ENCODE peak calls at places on chromosome X, in six cellular contexts. J is PC-3, S is lower lobe of right lung, U is lung, R is MM.1S, Z is right cardiac atrium. T is an unnamed sample.
A peak's percentile ranks its signal among the peaks of the same experiment; 100 is the strongest.

GRCh38 chrX:135985123-135985973 is at the start of gene SLC9A6:
- DNase-seq in J (peak; percentile 72), S (peak; percentile 82), U (peak; percentile 65), R (peak; percentile 72), Z (peak; percentile 76), T (peak; percentile 75)

GRCh38 chrX:151153086-151153485 is 23.3 kb upstream of the GPR50 start:
- DNase-seq in J (peak; percentile 74), S (no peak), U (no peak), R (no peak), Z (no peak), T (peak; percentile 41)

GRCh38 chrX:37824491-37825224 is 22.7 kb downstream of the DYNLT3 start:
- DNase-seq in J (peak; percentile 47), S (no peak), U (no peak), R (no peak), Z (no peak), T (no peak)

GRCh38 chrX:111170017-111170416 is 74.0 kb downstream of the PAK3 start:
- DNase-seq in J (no peak), S (no peak), U (no peak), R (no peak), Z (no peak), T (no peak)

GRCh38 chrX:9515973-9516538 is 51.2 kb downstream of the TBL1X start:
- DNase-seq in J (no peak), S (no peak), U (no peak), R (no peak), Z (no peak), T (no peak)

GRCh38 chrX:15525664-15526416 is 25.2 kb downstream of the BMX start:
- DNase-seq in J (peak; percentile 43), S (no peak), U (no peak), R (no peak), Z (no peak), T (no peak)

GRCh38 chrX:9770319-9770718 is 4.7 kb upstream of the GPR143 start:
- DNase-seq in J (peak; percentile 58), S (no peak), U (no peak), R (no peak), Z (no peak), T (peak; percentile 34)

GRCh38 chrX:19389217-19389616 is 45.5 kb downstream of the PDHA1 start:
- DNase-seq in J (no peak), S (no peak), U (no peak), R (no peak), Z (no peak), T (no peak)

GRCh38 chrX:110915120-110915519 is 119.5 kb upstream of the CHRDL1 start:
- DNase-seq in J (no peak), S (no peak), U (no peak), R (no peak), Z (no peak), T (no peak)

GRCh38 chrX:40201486-40201885 is 103.7 kb upstream of the BCOR start:
- DNase-seq in J (no peak), S (no peak), U (no peak), R (peak; percentile 37), Z (no peak), T (no peak)

GRCh38 chrX:39869846-39870601 is 227.7 kb downstream of the BCOR start:
- DNase-seq in J (peak; percentile 87), S (no peak), U (no peak), R (no peak), Z (no peak), T (no peak)

GRCh38 chrX:138008280-138008679 is 442.4 kb downstream of the ZIC3 start:
- DNase-seq in J (no peak), S (no peak), U (no peak), R (no peak), Z (no peak), T (no peak)

GRCh38 chrX:22686138-22686541 is 313.6 kb upstream of the DDX53 start:
- DNase-seq in J (peak; percentile 54), S (no peak), U (no peak), R (no peak), Z (peak; percentile 13), T (no peak)

GRCh38 chrX:66043584-66043983 is 3.7 kb upstream of the VSIG4 start:
- DNase-seq in J (no peak), S (no peak), U (no peak), R (no peak), Z (no peak), T (no peak)

GRCh38 chrX:135295238-135295943 is 13.9 kb upstream of the ETDC start:
- DNase-seq in J (no peak), S (peak; percentile 65), U (peak; percentile 33), R (peak; percentile 79), Z (peak; percentile 39), T (no peak)

GRCh38 chrX:125627676-125628075 is 308.0 kb downstream of the TEX13C start:
- DNase-seq in J (no peak), S (no peak), U (no peak), R (no peak), Z (no peak), T (no peak)

GRCh38 chrX:50814701-50815476 is 895 bp upstream of the SHROOM4 start:
- DNase-seq in J (peak; percentile 7), S (no peak), U (no peak), R (no peak), Z (peak; percentile 11), T (no peak)

GRCh38 chrX:50812995-50813842 is 775 bp downstream of the SHROOM4 start:
- DNase-seq in J (peak; percentile 5), S (peak; percentile 53), U (peak; percentile 34), R (no peak), Z (peak; percentile 54), T (no peak)

GRCh38 chrX:50818986-50819385 is 5.0 kb upstream of the SHROOM4 start:
- DNase-seq in J (no peak), S (no peak), U (no peak), R (no peak), Z (no peak), T (no peak)

GRCh38 chrX:50813843-50814661 is at the start of gene SHROOM4:
- DNase-seq in J (no peak), S (peak; percentile 66), U (peak; percentile 48), R (no peak), Z (peak; percentile 66), T (no peak)
- H3K4me3 ChIP-seq in J (peak within 1 kb of the TSS; percentile 59), S (peak within 1 kb of the TSS; percentile 66), U (peak within 1 kb of the TSS; percentile 33), R (no peak within 1 kb of the TSS), Z (peak within 1 kb of the TSS; percentile 57), T (peak within 1 kb of the TSS; percentile 46)

DNA sequence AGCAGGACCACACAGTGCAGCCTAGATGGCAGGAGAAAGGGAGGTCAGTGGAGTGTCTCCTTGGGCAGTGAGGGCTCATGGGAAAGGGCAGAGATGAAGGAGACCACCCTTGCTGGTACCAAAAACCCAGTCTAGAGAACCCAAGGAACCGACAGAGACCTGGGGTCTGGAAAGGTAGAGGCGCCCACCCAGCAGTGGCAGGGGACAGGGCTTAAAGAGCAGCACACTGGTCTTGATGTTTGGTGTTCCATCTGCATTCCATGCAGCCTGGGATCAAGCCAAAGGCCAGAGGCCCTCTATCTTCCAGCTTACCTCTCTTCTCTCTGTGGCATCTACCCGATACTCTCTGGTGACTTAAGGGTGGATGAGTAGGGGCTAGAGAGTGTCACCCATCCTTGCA is 127.5 kb downstream of the PJA1 start:
- DNase-seq in J (no peak), S (no peak), U (no peak), R (no peak), Z (no peak), T (no peak)
- H3K27ac ChIP-seq in J (no peak overlapping the region), S (no peak overlapping the region), U (no peak overlapping the region), R (no peak overlapping the region), Z (no peak overlapping the region), T (no peak overlapping the region)

GRCh38 chrX:49185062-49185394 is 1.1 kb downstream of the PRICKLE3 start:
- DNase-seq in J (no peak), S (no peak), U (no peak), R (no peak), Z (no peak), T (no peak)
- H3K4me3 ChIP-seq in J (peak overlapping the region; percentile 87), S (peak overlapping the region; percentile 58), U (no peak overlapping the region), R (no peak overlapping the region), Z (peak overlapping the region; percentile 46), T (peak overlapping the region; percentile 56)

DNA sequence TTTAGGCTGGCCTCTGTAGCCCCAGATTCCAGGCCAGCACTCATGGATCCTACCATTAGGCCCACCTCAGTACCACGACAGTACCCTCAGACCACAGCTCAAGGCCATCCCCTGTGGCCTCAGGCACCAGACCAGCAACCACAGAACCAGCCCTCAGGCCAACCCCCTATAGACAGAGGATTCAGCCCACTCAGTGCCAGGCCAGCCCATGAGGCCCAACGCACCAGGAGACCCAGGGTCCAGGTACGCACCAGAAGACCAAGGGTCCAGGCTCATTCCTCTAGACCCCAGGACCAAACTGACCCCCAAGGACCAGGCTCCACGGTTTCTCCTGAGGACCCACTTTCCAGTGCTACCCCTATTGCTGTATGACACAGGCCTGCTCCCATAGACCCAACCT is 39.5 kb upstream of the MAGEC2 start:
- DNase-seq in J (no peak), S (no peak), U (no peak), R (no peak), Z (no peak), T (no peak)
- H3K27ac ChIP-seq in J (no peak overlapping the region), S (no peak overlapping the region), U (no peak overlapping the region), R (no peak overlapping the region), Z (no peak overlapping the region), T (no peak overlapping the region)

GRCh38 chrX:154374361-154375155 is at the start of gene FLNA:
- DNase-seq in J (peak; percentile 48), S (no peak), U (no peak), R (peak; percentile 34), Z (no peak), T (no peak)
- H3K4me3 ChIP-seq in J (peak within 1 kb of the TSS; percentile 64), S (peak within 1 kb of the TSS; percentile 75), U (peak within 1 kb of the TSS; percentile 6), R (peak within 1 kb of the TSS; percentile 50), Z (peak within 1 kb of the TSS; percentile 23), T (peak within 1 kb of the TSS; percentile 51)

GRCh38 chrX:139446832-139447231 is 83.7 kb upstream of the F9 start:
- DNase-seq in J (no peak), S (no peak), U (no peak), R (no peak), Z (no peak), T (no peak)

DNA sequence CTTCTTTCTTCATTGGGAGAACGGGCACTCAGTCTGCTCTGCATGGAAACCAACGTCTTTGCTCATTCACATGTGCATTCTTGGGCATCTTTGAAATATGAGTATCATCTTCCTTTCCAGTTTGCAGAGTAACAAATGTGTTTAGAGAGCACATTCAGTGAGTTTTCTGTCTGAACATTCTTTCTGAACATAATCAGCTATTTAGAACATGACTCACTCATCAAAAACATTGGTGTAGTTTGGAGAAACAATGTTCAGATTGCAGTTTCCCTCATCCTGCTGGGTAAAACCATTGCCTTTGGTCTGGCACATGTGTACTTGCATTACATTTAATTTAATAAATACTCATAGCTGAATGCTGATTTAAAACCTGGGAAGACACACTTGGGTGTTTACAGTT is 81.5 kb upstream of the F9 start:
- DNase-seq in J (peak; percentile 12), S (no peak), U (no peak), R (no peak), Z (no peak), T (no peak)
- H3K27ac ChIP-seq in J (no peak overlapping the region), S (no peak overlapping the region), U (no peak overlapping the region), R (no peak overlapping the region), Z (no peak overlapping the region), T (no peak overlapping the region)

GRCh38 chrX:28586291-28586690 is 955 bp upstream of the IL1RAPL1 start:
- DNase-seq in J (peak; percentile 20), S (no peak), U (no peak), R (no peak), Z (no peak), T (peak; percentile 2)
- H3K4me3 ChIP-seq in J (peak overlapping the region; percentile 66), S (no peak overlapping the region), U (no peak overlapping the region), R (no peak overlapping the region), Z (peak overlapping the region; percentile 58), T (no peak overlapping the region)

GRCh38 chrX:7261672-7262332 is 113.8 kb upstream of the PUDP start:
- DNase-seq in J (no peak), S (no peak), U (no peak), R (peak; percentile 27), Z (no peak), T (no peak)
- H3K27ac ChIP-seq in J (no peak overlapping the region), S (no peak overlapping the region), U (no peak overlapping the region), R (peak overlapping the region; percentile 49), Z (no peak overlapping the region), T (no peak overlapping the region)

GRCh38 chrX:41441934-41442823 is 5.0 kb upstream of the NYX start:
- DNase-seq in J (peak; percentile 84), S (peak; percentile 91), U (peak; percentile 87), R (peak; percentile 90), Z (peak; percentile 91), T (peak; percentile 87)
- H3K4me3 ChIP-seq in J (peak overlapping the region; percentile 68), S (peak overlapping the region; percentile 41), U (no peak overlapping the region), R (peak overlapping the region; percentile 63), Z (peak overlapping the region; percentile 43), T (peak overlapping the region; percentile 36)

T was measured in PC-9.